ENCODE peak calls at places on chromosomes 11 and 22, in eight cellular contexts. X, V, G, A, F, Y, R and Z are unnamed samples.

GRCh38 chr11:71120346-71120963 is 131.9 kb downstream of the SHANK2 start:
- DNase-seq in Y (no peak), X (no peak), A (peak; percentile 71), V (peak; percentile 22), F (no peak), G (peak; percentile 41), R (no peak), Z (no peak)

GRCh38 chr22:46737105-46737975 is 712 bp downstream of the CERK start:
- DNase-seq in V (peak; percentile 40), R (no peak), X (peak; percentile 59), F (peak; percentile 22), A (peak; percentile 37), G (no peak), Y (peak; percentile 52), Z (peak; percentile 24)

GRCh38 chr11:19822531-19822930 is 109.9 kb downstream of the NAV2 start:
- DNase-seq in V (no peak), Y (no peak), R (no peak), X (no peak), F (no peak), G (no peak), A (peak; percentile 11), Z (no peak)

GRCh38 chr11:135027461-135027860 is 615.4 kb upstream of the B3GAT1 start:
- DNase-seq in V (no peak), A (no peak), F (no peak), G (peak; percentile 65), R (no peak), X (peak; percentile 31), Y (peak; percentile 16), Z (no peak)

GRCh38 chr11:29452131-29452530 is 564.7 kb downstream of the KCNA4 start:
- DNase-seq in A (peak; percentile 42), R (peak; percentile 76), G (no peak), V (no peak), X (no peak), Y (no peak), F (no peak), Z (no peak)

GRCh38 chr11:12842933-12843636 is 166.0 kb upstream of the RASSF10 start:
- DNase-seq in R (peak; percentile 91), A (peak; percentile 98), F (no peak), V (no peak), G (peak; percentile 60), X (no peak), Y (no peak), Z (no peak)

GRCh38 chr11:95152878-95153856 is 63.5 kb downstream of the ENDOD1 start:
- DNase-seq in X (peak; percentile 34), G (no peak), V (no peak), Y (no peak), A (no peak), F (no peak), R (no peak), Z (no peak)

GRCh38 chr11:130712480-130712879 is 203.8 kb downstream of the SNX19 start:
- DNase-seq in R (no peak), Y (no peak), G (no peak), X (no peak), A (no peak), F (no peak), V (no peak), Z (no peak)

GRCh38 chr11:110032957-110033570 is 60.1 kb upstream of the ZC3H12C start:
- DNase-seq in V (no peak), G (no peak), R (no peak), Y (no peak), A (peak; percentile 7), F (no peak), X (no peak), Z (no peak)

GRCh38 chr11:19652976-19653375 is 59.7 kb upstream of the NAV2 start:
- DNase-seq in R (no peak), A (peak; percentile 1), V (no peak), X (no peak), G (no peak), F (no peak), Y (no peak), Z (no peak)

GRCh38 chr11:46649180-46649738 is 31.9 kb downstream of the ATG13 start:
- DNase-seq in R (peak; percentile 88), V (peak; percentile 71), Y (peak; percentile 78), X (no peak), G (peak; percentile 11), F (no peak), A (no peak), Z (no peak)

GRCh38 chr22:23903328-23903971 is 9.3 kb downstream of the MIF start:
- DNase-seq in A (no peak), V (no peak), Y (no peak), G (no peak), F (no peak), X (no peak), R (no peak), Z (no peak)

GRCh38 chr22:42581762-42582716 is 28.3 kb downstream of the SERHL2 start:
- DNase-seq in R (peak; percentile 13), F (peak; percentile 78), V (peak; percentile 87), X (peak; percentile 88), G (peak; percentile 64), A (peak; percentile 84), Y (peak; percentile 84), Z (peak; percentile 78)

GRCh38 chr11:10385696-10386095 is 69.4 kb upstream of the AMPD3 start:
- DNase-seq in R (no peak), Y (no peak), A (no peak), V (no peak), G (no peak), F (no peak), X (no peak), Z (no peak)

GRCh38 chr22:38451864-38452263 is 3.1 kb downstream of the KCNJ4 start:
- DNase-seq in X (no peak), R (no peak), Y (no peak), V (no peak), G (no peak), F (no peak), A (no peak), Z (no peak)

GRCh38 chr11:73386026-73386425 is 9.8 kb downstream of the RELT start:
- DNase-seq in G (no peak), Y (peak; percentile 48), F (no peak), A (no peak), X (no peak), V (no peak), R (no peak), Z (no peak)

GRCh38 chr11:2885017-2885675 is 429 bp downstream of the CDKN1C start:
- DNase-seq in F (no peak), A (peak; percentile 28), X (peak; percentile 41), Y (peak; percentile 70), G (no peak), R (no peak), V (peak; percentile 58), Z (no peak)

GRCh38 chr11:106077609-106078517 is at the start of gene AASDHPPT:
- DNase-seq in X (no peak), F (no peak), G (no peak), A (peak; percentile 61), V (peak; percentile 4), Y (no peak), R (no peak), Z (no peak)

GRCh38 chr11:83648610-83649467 is 362.7 kb upstream of the CCDC90B start:
- DNase-seq in G (peak; percentile 45), F (no peak), X (no peak), Y (no peak), A (peak; percentile 85), R (no peak), V (no peak), Z (no peak)

GRCh38 chr11:64086263-64086938 is 50.7 kb downstream of the FLRT1 start:
- DNase-seq in Y (no peak), R (no peak), F (no peak), G (no peak), V (peak; percentile 49), X (no peak), A (peak; percentile 60), Z (no peak)

GRCh38 chr11:34528072-34528471 is 14.5 kb upstream of the ELF5 start:
- DNase-seq in V (no peak), R (no peak), X (no peak), F (no peak), A (no peak), G (no peak), Y (no peak), Z (no peak)

GRCh38 chr11:112620621-112621394 is 340.4 kb upstream of the NCAM1 start:
- DNase-seq in V (no peak), F (no peak), G (no peak), X (no peak), A (no peak), R (no peak), Y (no peak), Z (no peak)

GRCh38 chr22:49305215-49305965 is 522.3 kb downstream of the BRD1 start:
- DNase-seq in A (peak; percentile 53), R (no peak), F (peak; percentile 46), Y (peak; percentile 38), X (peak; percentile 58), G (peak; percentile 78), V (peak; percentile 82), Z (peak; percentile 36)

GRCh38 chr22:38937036-38937435 is 20.4 kb upstream of the APOBEC3A start:
- DNase-seq in R (no peak), G (no peak), X (no peak), V (no peak), A (no peak), F (no peak), Y (no peak), Z (no peak)

GRCh38 chr11:33553486-33553885 is 147.1 kb downstream of the C11orf91 start:
- DNase-seq in R (no peak), X (no peak), F (no peak), Y (no peak), A (peak; percentile 59), G (no peak), V (no peak), Z (no peak)